ENCODE peak calls at places on chromosomes 2 and 18, in five cellular contexts. D is activated naive CD4-positive, alpha-beta T cell treated with anti-CD3 and anti-CD28 coated beads, Interleukin-2, amount 50 U/mL, for 16 hours; T is foreskin melanocyte; H is stimulated activated CD8-positive, alpha-beta memory T cell treated with anti-CD3 and anti-CD28 coated beads, Interleukin-12 subunit alpha, Interleukin-12 subunit beta, amount 100 ng/mL, for 1 hour; W is skeletal muscle cell. C is an unnamed sample.

GRCh38 chr2:88082781-88083180 is 15.2 kb downstream of the SMYD1 start:
- DNase-seq in D (no peak), T (peak), H (no peak), W (no peak), C (no peak)

GRCh38 chr2:64820901-64821300 is 167.2 kb upstream of the SERTAD2 start:
- DNase-seq in D (no peak), T (no peak), H (no peak), W (no peak), C (no peak)

GRCh38 chr2:160970052-160970846 is 190.0 kb upstream of the TANK start:
- DNase-seq in D (no peak), T (peak), H (no peak), W (peak), C (peak)

GRCh38 chr2:71882949-71883472 is 264.7 kb downstream of the CYP26B1 start:
- DNase-seq in D (no peak), T (peak), H (no peak), W (peak), C (no peak)

GRCh38 chr18:75041586-75041985 is 167.4 kb downstream of the PTGR3 start:
- DNase-seq in D (no peak), T (peak), H (no peak), W (peak), C (no peak)

GRCh38 chr2:2580341-2580740 is 249.3 kb upstream of the MYT1L start:
- DNase-seq in D (no peak), T (no peak), H (no peak), W (no peak), C (no peak)

GRCh38 chr2:189302274-189302948 is 122.8 kb upstream of the COL5A2 start:
- DNase-seq in D (no peak), T (no peak), H (no peak), W (no peak), C (no peak)

GRCh38 chr18:10414293-10414842 is 40.1 kb upstream of the APCDD1 start:
- DNase-seq in D (no peak), T (no peak), H (no peak), W (no peak), C (no peak)

GRCh38 chr2:13711154-13711553 is 921.4 kb upstream of the LRATD1 start:
- DNase-seq in D (no peak), T (no peak), H (no peak), W (no peak), C (no peak)

GRCh38 chr2:62382757-62383156 is 123.2 kb downstream of the TMEM17 start:
- DNase-seq in D (no peak), T (no peak), H (no peak), W (no peak), C (no peak)

GRCh38 chr2:209425082-209426071 is 1.5 kb downstream of the MAP2 start:
- DNase-seq in D (no peak), T (no peak), H (no peak), W (no peak), C (peak)

GRCh38 chr2:223054193-223054781 is 2.3 kb downstream of the KCNE4 start:
- DNase-seq in D (no peak), T (peak), H (no peak), W (no peak), C (no peak)

GRCh38 chr18:47863041-47863440 is 67.4 kb downstream of the SMAD2 start:
- DNase-seq in D (no peak), T (no peak), H (no peak), W (no peak), C (no peak)

GRCh38 chr2:122063716-122064115 is 308.3 kb downstream of the TSN start:
- DNase-seq in D (no peak), T (no peak), H (no peak), W (no peak), C (no peak)

GRCh38 chr2:108853421-108853820 is 66.8 kb downstream of the CCDC138 start:
- DNase-seq in D (no peak), T (no peak), H (no peak), W (no peak), C (no peak)

GRCh38 chr2:224151680-224152310 is 112.7 kb upstream of the SERPINE2 start:
- DNase-seq in D (no peak), T (no peak), H (no peak), W (no peak), C (no peak)

GRCh38 chr2:6103949-6104348 is 411.8 kb downstream of the SOX11 start:
- DNase-seq in D (no peak), T (no peak), H (no peak), W (no peak), C (no peak)

C was measured in GM20000.